ENCODE peak calls at places on chromosomes 7 and 10, in ten cellular contexts. One of them, this sample, is unnamed.

GRCh38 chr10:112981553-112981952 is 31.5 kb downstream of the TCF7L2 start:
- DNase-seq in iris pigment epithelial cell: no peak
- DNase-seq in CD8-positive, alpha-beta memory T cell: no peak
- DNase-seq in Daoy: peak
- DNase-seq in mesendoderm: no peak
- DNase-seq in AG04450: no peak
- DNase-seq in aorta: no peak
- DNase-seq in DMS 273 treated with DMSO at 0.1 percent for 48 hours: no peak
- DNase-seq in activated CD4-positive, alpha-beta T cell treated with anti-CD3 and anti-CD28 coated beads for 24 hours: peak
- DNase-seq in right atrium auricular region: no peak
- DNase-seq in this sample: peak

GRCh38 chr7:127532151-127532550 is 53.2 kb downstream of the GCC1 start:
- DNase-seq in Daoy: no peak
- DNase-seq in mesendoderm: no peak
- DNase-seq in activated CD4-positive, alpha-beta T cell treated with anti-CD3 and anti-CD28 coated beads for 24 hours: no peak
- DNase-seq in CD8-positive, alpha-beta memory T cell: no peak
- DNase-seq in DMS 273 treated with DMSO at 0.1 percent for 48 hours: no peak
- DNase-seq in aorta: no peak
- DNase-seq in AG04450: no peak
- DNase-seq in iris pigment epithelial cell: no peak
- DNase-seq in right atrium auricular region: no peak
- DNase-seq in this sample: no peak

GRCh38 chr7:1193593-1194424 is 33.8 kb upstream of the ZFAND2A start:
- DNase-seq in right atrium auricular region: no peak
- DNase-seq in CD8-positive, alpha-beta memory T cell: peak
- DNase-seq in aorta: no peak
- DNase-seq in Daoy: peak
- DNase-seq in AG04450: no peak
- DNase-seq in iris pigment epithelial cell: peak
- DNase-seq in mesendoderm: peak
- DNase-seq in DMS 273 treated with DMSO at 0.1 percent for 48 hours: peak
- DNase-seq in activated CD4-positive, alpha-beta T cell treated with anti-CD3 and anti-CD28 coated beads for 24 hours: no peak
- DNase-seq in this sample: no peak

GRCh38 chr10:47453435-47454293 is 30.3 kb downstream of the ANXA8 start:
- DNase-seq in mesendoderm: no peak
- DNase-seq in AG04450: no peak
- DNase-seq in DMS 273 treated with DMSO at 0.1 percent for 48 hours: no peak
- DNase-seq in aorta: no peak
- DNase-seq in CD8-positive, alpha-beta memory T cell: no peak
- DNase-seq in Daoy: no peak
- DNase-seq in right atrium auricular region: no peak
- DNase-seq in activated CD4-positive, alpha-beta T cell treated with anti-CD3 and anti-CD28 coated beads for 24 hours: no peak
- DNase-seq in iris pigment epithelial cell: no peak
- DNase-seq in this sample: no peak

GRCh38 chr10:84177541-84178386 is 4.2 kb downstream of the GPR15LG start:
- DNase-seq in AG04450: no peak
- DNase-seq in mesendoderm: no peak
- DNase-seq in DMS 273 treated with DMSO at 0.1 percent for 48 hours: no peak
- DNase-seq in Daoy: no peak
- DNase-seq in aorta: no peak
- DNase-seq in activated CD4-positive, alpha-beta T cell treated with anti-CD3 and anti-CD28 coated beads for 24 hours: no peak
- DNase-seq in CD8-positive, alpha-beta memory T cell: peak
- DNase-seq in right atrium auricular region: no peak
- DNase-seq in iris pigment epithelial cell: no peak
- DNase-seq in this sample: no peak

GRCh38 chr7:116236020-116236630 is 25.8 kb downstream of the TES start:
- DNase-seq in DMS 273 treated with DMSO at 0.1 percent for 48 hours: no peak
- DNase-seq in CD8-positive, alpha-beta memory T cell: peak
- DNase-seq in iris pigment epithelial cell: peak
- DNase-seq in AG04450: no peak
- DNase-seq in activated CD4-positive, alpha-beta T cell treated with anti-CD3 and anti-CD28 coated beads for 24 hours: peak
- DNase-seq in Daoy: peak
- DNase-seq in aorta: no peak
- DNase-seq in right atrium auricular region: no peak
- DNase-seq in mesendoderm: peak
- DNase-seq in this sample: peak

GRCh38 chr7:47783456-47784240 is 164.6 kb downstream of the PKD1L1 start:
- DNase-seq in aorta: no peak
- DNase-seq in right atrium auricular region: no peak
- DNase-seq in mesendoderm: peak
- DNase-seq in activated CD4-positive, alpha-beta T cell treated with anti-CD3 and anti-CD28 coated beads for 24 hours: no peak
- DNase-seq in Daoy: peak
- DNase-seq in CD8-positive, alpha-beta memory T cell: no peak
- DNase-seq in DMS 273 treated with DMSO at 0.1 percent for 48 hours: no peak
- DNase-seq in iris pigment epithelial cell: peak
- DNase-seq in AG04450: peak
- DNase-seq in this sample: peak

GRCh38 chr7:14001139-14001538 is 11.7 kb upstream of the ETV1 start:
- DNase-seq in AG04450: no peak
- DNase-seq in aorta: no peak
- DNase-seq in iris pigment epithelial cell: no peak
- DNase-seq in activated CD4-positive, alpha-beta T cell treated with anti-CD3 and anti-CD28 coated beads for 24 hours: no peak
- DNase-seq in right atrium auricular region: no peak
- DNase-seq in DMS 273 treated with DMSO at 0.1 percent for 48 hours: no peak
- DNase-seq in CD8-positive, alpha-beta memory T cell: no peak
- DNase-seq in Daoy: no peak
- DNase-seq in mesendoderm: no peak
- DNase-seq in this sample: no peak

GRCh38 chr7:79979437-79979836 is 155.2 kb upstream of the GNAI1 start:
- DNase-seq in activated CD4-positive, alpha-beta T cell treated with anti-CD3 and anti-CD28 coated beads for 24 hours: no peak
- DNase-seq in right atrium auricular region: no peak
- DNase-seq in AG04450: peak
- DNase-seq in DMS 273 treated with DMSO at 0.1 percent for 48 hours: no peak
- DNase-seq in Daoy: no peak
- DNase-seq in aorta: no peak
- DNase-seq in iris pigment epithelial cell: peak
- DNase-seq in CD8-positive, alpha-beta memory T cell: no peak
- DNase-seq in mesendoderm: no peak
- DNase-seq in this sample: no peak

GRCh38 chr10:88828310-88828709 is 23.3 kb downstream of the ANKRD22 start:
- DNase-seq in Daoy: no peak
- DNase-seq in AG04450: no peak
- DNase-seq in mesendoderm: no peak
- DNase-seq in iris pigment epithelial cell: peak
- DNase-seq in CD8-positive, alpha-beta memory T cell: no peak
- DNase-seq in DMS 273 treated with DMSO at 0.1 percent for 48 hours: no peak
- DNase-seq in aorta: no peak
- DNase-seq in right atrium auricular region: no peak
- DNase-seq in activated CD4-positive, alpha-beta T cell treated with anti-CD3 and anti-CD28 coated beads for 24 hours: no peak
- DNase-seq in this sample: no peak

GRCh38 chr10:131648386-131649020 is 252.3 kb upstream of the PPP2R2D start:
- DNase-seq in activated CD4-positive, alpha-beta T cell treated with anti-CD3 and anti-CD28 coated beads for 24 hours: no peak
- DNase-seq in right atrium auricular region: peak
- DNase-seq in aorta: no peak
- DNase-seq in iris pigment epithelial cell: no peak
- DNase-seq in DMS 273 treated with DMSO at 0.1 percent for 48 hours: no peak
- DNase-seq in AG04450: no peak
- DNase-seq in Daoy: no peak
- DNase-seq in CD8-positive, alpha-beta memory T cell: no peak
- DNase-seq in mesendoderm: no peak
- DNase-seq in this sample: no peak

GRCh38 chr10:46992794-46993552 is 81.7 kb downstream of the PTPN20 start:
- DNase-seq in Daoy: peak
- DNase-seq in DMS 273 treated with DMSO at 0.1 percent for 48 hours: peak
- DNase-seq in aorta: peak
- DNase-seq in CD8-positive, alpha-beta memory T cell: no peak
- DNase-seq in activated CD4-positive, alpha-beta T cell treated with anti-CD3 and anti-CD28 coated beads for 24 hours: no peak
- DNase-seq in mesendoderm: peak
- DNase-seq in iris pigment epithelial cell: peak
- DNase-seq in AG04450: no peak
- DNase-seq in right atrium auricular region: peak
- DNase-seq in this sample: peak

GRCh38 chr7:54663603-54664234 is 95.3 kb downstream of the SEC61G start:
- DNase-seq in Daoy: no peak
- DNase-seq in AG04450: no peak
- DNase-seq in right atrium auricular region: no peak
- DNase-seq in DMS 273 treated with DMSO at 0.1 percent for 48 hours: no peak
- DNase-seq in CD8-positive, alpha-beta memory T cell: no peak
- DNase-seq in mesendoderm: no peak
- DNase-seq in aorta: no peak
- DNase-seq in activated CD4-positive, alpha-beta T cell treated with anti-CD3 and anti-CD28 coated beads for 24 hours: no peak
- DNase-seq in iris pigment epithelial cell: no peak
- DNase-seq in this sample: no peak

GRCh38 chr7:23397241-23397640 is 73.0 kb downstream of the IGF2BP3 start:
- DNase-seq in mesendoderm: no peak
- DNase-seq in iris pigment epithelial cell: no peak
- DNase-seq in CD8-positive, alpha-beta memory T cell: no peak
- DNase-seq in activated CD4-positive, alpha-beta T cell treated with anti-CD3 and anti-CD28 coated beads for 24 hours: no peak
- DNase-seq in right atrium auricular region: no peak
- DNase-seq in DMS 273 treated with DMSO at 0.1 percent for 48 hours: no peak
- DNase-seq in aorta: no peak
- DNase-seq in AG04450: no peak
- DNase-seq in Daoy: no peak
- DNase-seq in this sample: no peak

GRCh38 chr10:129467346-129468119 is 492 bp downstream of the MGMT start:
- DNase-seq in DMS 273 treated with DMSO at 0.1 percent for 48 hours: no peak
- DNase-seq in AG04450: no peak
- DNase-seq in right atrium auricular region: no peak
- DNase-seq in Daoy: peak
- DNase-seq in CD8-positive, alpha-beta memory T cell: no peak
- DNase-seq in activated CD4-positive, alpha-beta T cell treated with anti-CD3 and anti-CD28 coated beads for 24 hours: no peak
- DNase-seq in aorta: no peak
- DNase-seq in iris pigment epithelial cell: peak
- DNase-seq in mesendoderm: no peak
- DNase-seq in this sample: no peak

GRCh38 chr7:5643280-5643679 is 138.2 kb downstream of the RNF216 start:
- DNase-seq in right atrium auricular region: no peak
- DNase-seq in aorta: no peak
- DNase-seq in AG04450: no peak
- DNase-seq in CD8-positive, alpha-beta memory T cell: peak
- DNase-seq in activated CD4-positive, alpha-beta T cell treated with anti-CD3 and anti-CD28 coated beads for 24 hours: no peak
- DNase-seq in Daoy: peak
- DNase-seq in iris pigment epithelial cell: peak
- DNase-seq in DMS 273 treated with DMSO at 0.1 percent for 48 hours: no peak
- DNase-seq in mesendoderm: peak
- DNase-seq in this sample: peak

GRCh38 chr7:45658716-45659495 is 84.7 kb downstream of the ADCY1 start:
- DNase-seq in DMS 273 treated with DMSO at 0.1 percent for 48 hours: no peak
- DNase-seq in aorta: no peak
- DNase-seq in mesendoderm: no peak
- DNase-seq in AG04450: no peak
- DNase-seq in iris pigment epithelial cell: no peak
- DNase-seq in Daoy: no peak
- DNase-seq in CD8-positive, alpha-beta memory T cell: no peak
- DNase-seq in right atrium auricular region: peak
- DNase-seq in activated CD4-positive, alpha-beta T cell treated with anti-CD3 and anti-CD28 coated beads for 24 hours: no peak
- DNase-seq in this sample: no peak

GRCh38 chr7:110898516-110898915 is 192.4 kb upstream of the LRRN3 start:
- DNase-seq in DMS 273 treated with DMSO at 0.1 percent for 48 hours: no peak
- DNase-seq in Daoy: no peak
- DNase-seq in activated CD4-positive, alpha-beta T cell treated with anti-CD3 and anti-CD28 coated beads for 24 hours: no peak
- DNase-seq in AG04450: no peak
- DNase-seq in aorta: no peak
- DNase-seq in right atrium auricular region: no peak
- DNase-seq in CD8-positive, alpha-beta memory T cell: no peak
- DNase-seq in mesendoderm: no peak
- DNase-seq in iris pigment epithelial cell: no peak
- DNase-seq in this sample: no peak

GRCh38 chr10:64505496-64505895 is 984.3 kb downstream of the REEP3 start:
- DNase-seq in CD8-positive, alpha-beta memory T cell: no peak
- DNase-seq in mesendoderm: peak
- DNase-seq in Daoy: no peak
- DNase-seq in iris pigment epithelial cell: no peak
- DNase-seq in aorta: no peak
- DNase-seq in activated CD4-positive, alpha-beta T cell treated with anti-CD3 and anti-CD28 coated beads for 24 hours: no peak
- DNase-seq in right atrium auricular region: no peak
- DNase-seq in DMS 273 treated with DMSO at 0.1 percent for 48 hours: no peak
- DNase-seq in AG04450: no peak
- DNase-seq in this sample: peak

GRCh38 chr10:103278862-103279298 is 1.9 kb downstream of the INA start:
- DNase-seq in AG04450: no peak
- DNase-seq in DMS 273 treated with DMSO at 0.1 percent for 48 hours: no peak
- DNase-seq in activated CD4-positive, alpha-beta T cell treated with anti-CD3 and anti-CD28 coated beads for 24 hours: peak
- DNase-seq in mesendoderm: peak
- DNase-seq in iris pigment epithelial cell: peak
- DNase-seq in right atrium auricular region: no peak
- DNase-seq in aorta: peak
- DNase-seq in CD8-positive, alpha-beta memory T cell: peak
- DNase-seq in Daoy: peak
- DNase-seq in this sample: no peak

GRCh38 chr7:158695726-158696452 is 8.7 kb downstream of the NCAPG2 start:
- DNase-seq in aorta: no peak
- DNase-seq in Daoy: peak
- DNase-seq in right atrium auricular region: peak
- DNase-seq in AG04450: peak
- DNase-seq in CD8-positive, alpha-beta memory T cell: peak
- DNase-seq in mesendoderm: peak
- DNase-seq in activated CD4-positive, alpha-beta T cell treated with anti-CD3 and anti-CD28 coated beads for 24 hours: no peak
- DNase-seq in iris pigment epithelial cell: peak
- DNase-seq in DMS 273 treated with DMSO at 0.1 percent for 48 hours: peak
- DNase-seq in this sample: peak

GRCh38 chr10:21166557-21167287 is 269.6 kb upstream of the NEBL start:
- DNase-seq in iris pigment epithelial cell: no peak
- DNase-seq in mesendoderm: no peak
- DNase-seq in DMS 273 treated with DMSO at 0.1 percent for 48 hours: no peak
- DNase-seq in aorta: no peak
- DNase-seq in activated CD4-positive, alpha-beta T cell treated with anti-CD3 and anti-CD28 coated beads for 24 hours: no peak
- DNase-seq in AG04450: no peak
- DNase-seq in Daoy: no peak
- DNase-seq in CD8-positive, alpha-beta memory T cell: no peak
- DNase-seq in right atrium auricular region: no peak
- DNase-seq in this sample: no peak

GRCh38 chr10:91190876-91191580 is 29.4 kb upstream of the PCGF5 start:
- DNase-seq in mesendoderm: no peak
- DNase-seq in DMS 273 treated with DMSO at 0.1 percent for 48 hours: no peak
- DNase-seq in iris pigment epithelial cell: peak
- DNase-seq in AG04450: no peak
- DNase-seq in activated CD4-positive, alpha-beta T cell treated with anti-CD3 and anti-CD28 coated beads for 24 hours: no peak
- DNase-seq in aorta: no peak
- DNase-seq in CD8-positive, alpha-beta memory T cell: no peak
- DNase-seq in Daoy: peak
- DNase-seq in right atrium auricular region: no peak
- DNase-seq in this sample: peak

GRCh38 chr10:118522791-118523498 is 72.5 kb downstream of the PRLHR start:
- DNase-seq in mesendoderm: peak
- DNase-seq in Daoy: peak
- DNase-seq in AG04450: no peak
- DNase-seq in aorta: no peak
- DNase-seq in CD8-positive, alpha-beta memory T cell: no peak
- DNase-seq in right atrium auricular region: peak
- DNase-seq in DMS 273 treated with DMSO at 0.1 percent for 48 hours: no peak
- DNase-seq in activated CD4-positive, alpha-beta T cell treated with anti-CD3 and anti-CD28 coated beads for 24 hours: no peak
- DNase-seq in iris pigment epithelial cell: peak
- DNase-seq in this sample: peak

GRCh38 chr7:155001756-155002410 is 1.0 kb downstream of the PAXIP1 start:
- DNase-seq in aorta: no peak
- DNase-seq in mesendoderm: no peak
- DNase-seq in CD8-positive, alpha-beta memory T cell: peak
- DNase-seq in DMS 273 treated with DMSO at 0.1 percent for 48 hours: no peak
- DNase-seq in activated CD4-positive, alpha-beta T cell treated with anti-CD3 and anti-CD28 coated beads for 24 hours: no peak
- DNase-seq in iris pigment epithelial cell: peak
- DNase-seq in AG04450: no peak
- DNase-seq in Daoy: peak
- DNase-seq in right atrium auricular region: no peak
- DNase-seq in this sample: peak